ENCODE peak calls at places on chromosomes 12 and 14, in eight cellular contexts. Q is left ventricle myocardium inferior, F is stomach, J is IMR-90, U is heart right ventricle, I is BE2C, M is OCI-LY7, G is AG04450. P is an unnamed sample.

GRCh38 chr12:98635657-98636323 is 8.8 kb downstream of the IKBIP start:
- DNase-seq in G (peak; percentile 47), M (peak; percentile 44), Q (no peak), J (peak; percentile 77), I (no peak), U (no peak), F (no peak), P (no peak)

GRCh38 chr14:58428011-58428807 is 690 bp downstream of the KIAA0586 start:
- DNase-seq in U (no peak), J (peak; percentile 63), F (no peak), M (peak; percentile 62), Q (no peak), G (no peak), I (peak; percentile 28), P (peak; percentile 19)

GRCh38 chr12:109763201-109763841 is 49.7 kb downstream of the FAM222A start:
- DNase-seq in I (peak; percentile 32), J (peak; percentile 58), M (no peak), Q (no peak), G (no peak), U (no peak), F (peak; percentile 30), P (no peak)

GRCh38 chr12:64825143-64826011 is 930 bp downstream of the TBC1D30 start:
- DNase-seq in G (no peak), I (no peak), J (no peak), Q (no peak), M (no peak), U (no peak), F (peak; percentile 25), P (no peak)

GRCh38 chr12:14326699-14327098 is 38.8 kb upstream of the ATF7IP start:
- DNase-seq in Q (no peak), I (no peak), U (no peak), G (peak; percentile 18), M (no peak), J (peak; percentile 82), F (no peak), P (peak; percentile 13)

GRCh38 chr12:43653289-43653915 is 101.4 kb upstream of the ADAMTS20 start:
- DNase-seq in G (no peak), U (no peak), I (no peak), F (no peak), Q (no peak), M (no peak), J (no peak), P (no peak)

GRCh38 chr12:108833757-108834472 is 23.5 kb downstream of the SSH1 start:
- DNase-seq in U (peak; percentile 86), M (no peak), I (no peak), J (peak; percentile 83), Q (peak; percentile 86), F (no peak), G (no peak), P (peak; percentile 62)

GRCh38 chr12:13631873-13632272 is 349.5 kb downstream of the GRIN2B start:
- DNase-seq in I (no peak), F (no peak), U (no peak), Q (no peak), M (no peak), J (no peak), G (no peak), P (no peak)

GRCh38 chr12:108101605-108102175 is 27.4 kb upstream of the WSCD2 start:
- DNase-seq in U (no peak), Q (no peak), I (peak; percentile 39), M (no peak), G (no peak), J (no peak), F (no peak), P (no peak)

GRCh38 chr12:115078988-115079387 is 395.0 kb upstream of the TBX3 start:
- DNase-seq in U (no peak), J (no peak), Q (no peak), F (no peak), I (no peak), M (no peak), G (no peak), P (no peak)

GRCh38 chr14:72024043-72024407 is 91.8 kb downstream of the RGS6 start:
- DNase-seq in Q (no peak), G (no peak), M (peak; percentile 53), U (peak; percentile 14), I (peak; percentile 23), J (peak; percentile 21), F (peak; percentile 27), P (no peak)

GRCh38 chr12:78088391-78088832 is 257.7 kb downstream of the NAV3 start:
- DNase-seq in G (no peak), F (no peak), I (no peak), J (peak; percentile 20), M (peak; percentile 16), Q (no peak), U (no peak), P (no peak)

GRCh38 chr12:95848575-95849388 is 10.0 kb upstream of the SNRPF start:
- DNase-seq in Q (no peak), I (no peak), G (no peak), U (no peak), J (peak; percentile 48), F (peak; percentile 55), M (peak; percentile 22), P (no peak)

GRCh38 chr12:47079894-47080724 is at the start of gene AMIGO2:
- DNase-seq in M (no peak), Q (peak; percentile 51), F (peak; percentile 36), J (peak; percentile 54), I (no peak), U (peak; percentile 75), G (no peak), P (no peak)

GRCh38 chr12:107884769-107885694 is 110.5 kb downstream of the ASCL4 start:
- DNase-seq in J (peak; percentile 49), U (peak; percentile 38), M (peak; percentile 68), G (peak; percentile 10), I (peak; percentile 66), Q (no peak), F (peak; percentile 67), P (no peak)

GRCh38 chr14:91925727-91926121 is 21.8 kb downstream of the FBLN5 start:
- DNase-seq in I (no peak), Q (no peak), J (no peak), F (no peak), M (no peak), U (no peak), G (no peak), P (no peak)

GRCh38 chr12:104792570-104792969 is 165.5 kb downstream of the SLC41A2 start:
- DNase-seq in I (no peak), M (no peak), F (no peak), Q (no peak), U (peak; percentile 26), J (peak; percentile 86), G (peak; percentile 39), P (peak; percentile 77)

GRCh38 chr12:111440152-111440551 is 34.4 kb downstream of the SH2B3 start:
- DNase-seq in J (no peak), U (no peak), F (no peak), Q (no peak), I (no peak), M (no peak), G (no peak), P (no peak)

GRCh38 chr14:53529519-53529918 is 376.4 kb upstream of the DDHD1 start:
- DNase-seq in I (no peak), U (no peak), M (no peak), J (no peak), Q (no peak), G (no peak), F (no peak), P (no peak)

GRCh38 chr14:77965050-77965449 is 165.1 kb downstream of the ADCK1 start:
- DNase-seq in I (no peak), G (no peak), Q (no peak), F (no peak), J (no peak), U (no peak), M (no peak), P (no peak)

GRCh38 chr14:77967110-77967509 is 167.2 kb downstream of the ADCK1 start:
- DNase-seq in J (no peak), U (no peak), I (no peak), M (no peak), Q (no peak), G (no peak), F (no peak), P (no peak)

GRCh38 chr14:77962731-77963520 is 163.0 kb downstream of the ADCK1 start:
- DNase-seq in U (no peak), Q (no peak), M (no peak), I (no peak), F (no peak), G (no peak), J (no peak), P (no peak)

GRCh38 chr14:77961853-77962580 is 162.1 kb downstream of the ADCK1 start:
- DNase-seq in F (no peak), Q (no peak), I (no peak), G (no peak), M (peak; percentile 19), J (no peak), U (no peak), P (no peak)

GRCh38 chr14:77965919-77966435 is 166.1 kb downstream of the ADCK1 start:
- DNase-seq in U (no peak), F (peak; percentile 54), I (peak; percentile 50), Q (no peak), M (no peak), G (no peak), J (peak; percentile 8), P (no peak)
- H3K4me3 ChIP-seq in U (peak overlapping the region; percentile 44), F (peak overlapping the region; percentile 40), I (peak overlapping the region; percentile 60), Q (peak overlapping the region; percentile 47), M (no peak overlapping the region), G (peak overlapping the region; percentile 29), J (peak overlapping the region; percentile 33), P (peak overlapping the region; percentile 21)

DNA sequence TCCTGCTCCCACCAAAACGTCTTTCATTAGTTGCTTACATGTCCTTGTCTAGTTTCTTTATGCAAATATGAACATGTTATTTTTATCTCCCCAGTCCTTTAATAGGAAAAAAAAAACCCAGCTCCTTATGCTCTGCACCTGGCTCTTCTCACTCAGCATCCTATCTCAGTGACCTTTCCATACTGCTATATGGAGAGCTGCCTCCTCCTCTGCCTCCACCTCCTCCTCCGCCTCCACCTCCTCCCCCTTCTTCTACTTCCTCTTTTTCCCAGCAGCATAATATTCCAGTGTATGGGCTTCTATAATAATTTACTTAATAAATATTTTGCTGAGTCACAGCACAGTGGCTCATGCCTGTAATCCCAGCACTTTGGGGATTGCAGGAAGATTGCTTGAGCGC is 31.5 kb downstream of the ABCB9 start:
- DNase-seq in Q (no peak), J (no peak), I (no peak), G (no peak), F (no peak), U (no peak), M (peak; percentile 44), P (no peak)
- TF ChIP-seq CTCF in Q (no peak), J (no peak), I (no peak), G (no peak), F (no peak), U (no peak), M (no peak), P (no peak)

GRCh38 chr12:1501001-1501400 is 93.4 kb downstream of the FBXL14 start:
- DNase-seq in Q (no peak), J (no peak), M (no peak), I (no peak), U (no peak), G (no peak), F (no peak), P (no peak)
- H3K4me3 ChIP-seq in Q (no peak overlapping the region), J (no peak overlapping the region), M (no peak overlapping the region), I (no peak overlapping the region), U (no peak overlapping the region), G (no peak overlapping the region), F (no peak overlapping the region), P (no peak overlapping the region)

DNA sequence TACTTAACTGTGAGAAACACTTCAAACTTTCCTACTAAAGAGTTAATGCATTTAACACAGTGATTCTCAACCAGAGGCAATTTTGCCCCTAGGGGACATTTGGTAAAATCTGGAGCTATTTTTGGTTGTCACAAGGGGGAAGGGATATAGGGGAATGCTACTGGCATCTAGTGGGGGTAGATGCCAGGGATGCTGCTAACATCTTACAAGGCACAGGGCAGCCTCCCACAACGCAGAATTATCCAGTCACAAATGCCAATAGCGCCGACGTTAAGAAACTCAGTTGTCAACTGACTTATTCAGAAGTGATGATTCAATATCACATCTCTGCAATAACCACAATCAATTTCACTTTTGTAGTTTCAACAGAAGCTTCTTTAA is 2.0 kb downstream of the EEA1 start:
- DNase-seq in I (peak; percentile 29), U (peak; percentile 26), F (no peak), J (peak; percentile 28), Q (no peak), G (no peak), M (no peak), P (no peak)
- TF ChIP-seq CTCF in I (peak; percentile 43), U (no peak), F (no peak), J (peak; percentile 23), Q (peak; percentile 36), G (peak; percentile 31), M (peak; percentile 51), P (peak; percentile 33)

P was measured in BJ.